ENCODE peak calls at places on chromosomes 2 and 18, in nine cellular contexts. B, J, X, S, V, C, I, K and Z are unnamed samples. For H3K36me3, the result is how much of the 10 kb centered on the place peaks cover.

GRCh38 chr2:48808311-48808710 is 52.8 kb upstream of the LHCGR start:
- DNase-seq in K (no peak), C (no peak), S (no peak), V (no peak), B (no peak), X (no peak), J (no peak), I (no peak), Z (no peak)

GRCh38 chr2:735670-736218 is 58.5 kb upstream of the TMEM18 start:
- DNase-seq in I (no peak), K (no peak), B (no peak), S (no peak), X (no peak), J (no peak), C (no peak), V (no peak), Z (no peak)

GRCh38 chr2:190540048-190540447 is 5.5 kb upstream of the NEMP2 start:
- DNase-seq in B (no peak), C (no peak), J (no peak), K (no peak), I (no peak), S (no peak), V (no peak), X (no peak), Z (no peak)

GRCh38 chr2:171404258-171404657 is 29.5 kb downstream of the METTL8 start:
- DNase-seq in V (no peak), J (peak), K (no peak), B (no peak), I (no peak), C (no peak), X (peak), S (no peak), Z (no peak)

GRCh38 chr2:196925768-196926561 is 542 bp downstream of the PGAP1 start:
- DNase-seq in C (peak), K (no peak), I (peak), B (peak), X (peak), J (peak), S (no peak), V (peak), Z (peak)

GRCh38 chr2:102698369-102699111 is 63.3 kb upstream of the TMEM182 start:
- DNase-seq in S (no peak), C (no peak), I (peak), J (no peak), B (no peak), X (no peak), V (no peak), K (no peak), Z (peak)

GRCh38 chr18:80253871-80254492 is 6.7 kb upstream of the PARD6G start:
- DNase-seq in X (no peak), V (no peak), K (no peak), I (no peak), C (no peak), B (no peak), S (no peak), J (no peak), Z (no peak)

GRCh38 chr18:9433616-9434239 is 41.6 kb upstream of the RALBP1 start:
- DNase-seq in J (no peak), X (peak), K (no peak), V (no peak), B (no peak), I (no peak), S (no peak), C (no peak), Z (no peak)

GRCh38 chr2:167964650-167965404 is 282.6 kb downstream of the STK39 start:
- DNase-seq in V (no peak), I (no peak), K (no peak), B (no peak), X (peak), J (peak), S (no peak), C (no peak), Z (no peak)

GRCh38 chr2:15146960-15147359 is 414.2 kb downstream of the NBAS start:
- DNase-seq in B (no peak), V (no peak), J (no peak), I (no peak), S (no peak), K (no peak), X (no peak), C (no peak), Z (no peak)

GRCh38 chr2:219243291-219243761 is 1.9 kb downstream of the GLB1L start:
- DNase-seq in V (peak), B (no peak), J (peak), S (peak), X (no peak), K (no peak), I (no peak), C (no peak), Z (no peak)

GRCh38 chr2:219245899-219246230 is 586 bp downstream of the STK16 start:
- DNase-seq in S (no peak), X (no peak), C (no peak), I (no peak), B (no peak), V (no peak), J (no peak), K (no peak), Z (no peak)

GRCh38 chr2:219246559-219246958 is 1.3 kb downstream of the STK16 start:
- DNase-seq in J (no peak), V (no peak), K (no peak), B (no peak), S (no peak), I (no peak), X (no peak), C (no peak), Z (no peak)

GRCh38 chr2:219244789-219245147 is 476 bp downstream of the GLB1L start:
- DNase-seq in K (no peak), I (no peak), B (no peak), J (no peak), C (no peak), X (no peak), S (no peak), V (no peak), Z (no peak)

GRCh38 chr2:219245148-219245898 is at the start of the genes GLB1L and STK16:
- DNase-seq in S (peak), I (peak), V (peak), J (peak), B (peak), C (peak), X (peak), K (peak), Z (peak)
- TF ChIP-seq POLR2A in S (no peak), I (peak), V (peak), J (peak), B (no peak), C (peak), X (peak), K (peak), Z (peak)

DNA sequence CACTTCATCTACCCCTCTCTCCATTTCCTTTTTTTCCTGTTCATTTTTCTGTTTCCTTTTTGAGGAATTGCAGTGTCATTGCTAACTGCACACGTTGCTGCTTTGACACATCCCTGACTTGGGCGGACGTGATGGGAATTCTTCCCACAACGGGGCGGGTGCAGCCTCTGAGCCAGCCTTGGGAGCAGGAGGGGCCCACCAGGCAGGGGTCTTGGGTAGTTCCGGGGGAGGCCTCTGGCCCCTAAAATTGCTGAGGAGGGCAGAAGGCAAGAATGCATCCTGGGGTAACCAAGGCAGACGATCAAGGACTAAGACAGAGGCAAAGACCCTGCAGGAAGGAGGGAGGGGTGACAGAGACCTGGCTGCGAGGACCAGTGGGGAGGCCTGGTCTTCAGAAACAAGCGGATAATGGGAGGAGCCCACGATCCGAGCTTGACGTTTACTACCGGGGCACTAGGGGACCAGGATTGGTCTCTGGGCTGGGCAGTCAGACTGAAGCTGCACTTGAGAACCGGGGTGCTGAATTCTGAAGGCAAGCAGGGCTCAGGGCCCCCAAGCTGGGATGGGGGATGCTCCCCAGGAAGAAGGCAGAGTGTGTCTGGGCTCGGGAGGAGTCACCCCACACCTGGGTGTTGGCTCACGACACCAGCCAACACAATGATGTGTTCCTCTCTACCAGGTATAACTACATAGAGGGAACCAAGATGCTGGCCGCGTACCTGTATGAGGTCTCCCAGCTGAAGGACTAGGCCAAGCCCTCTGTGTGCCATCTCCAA is 14.8 kb upstream of the CNDP1 start:
- DNase-seq in K (no peak), I (no peak), V (no peak), X (no peak), B (no peak), S (no peak), J (no peak), C (no peak), Z (peak)
- H3K36me3 ChIP-seq in K (under half), I (half or more), V (under half), X (under half), B (under half), S (under half), J (under half), C (under half), Z (half or more)

DNA sequence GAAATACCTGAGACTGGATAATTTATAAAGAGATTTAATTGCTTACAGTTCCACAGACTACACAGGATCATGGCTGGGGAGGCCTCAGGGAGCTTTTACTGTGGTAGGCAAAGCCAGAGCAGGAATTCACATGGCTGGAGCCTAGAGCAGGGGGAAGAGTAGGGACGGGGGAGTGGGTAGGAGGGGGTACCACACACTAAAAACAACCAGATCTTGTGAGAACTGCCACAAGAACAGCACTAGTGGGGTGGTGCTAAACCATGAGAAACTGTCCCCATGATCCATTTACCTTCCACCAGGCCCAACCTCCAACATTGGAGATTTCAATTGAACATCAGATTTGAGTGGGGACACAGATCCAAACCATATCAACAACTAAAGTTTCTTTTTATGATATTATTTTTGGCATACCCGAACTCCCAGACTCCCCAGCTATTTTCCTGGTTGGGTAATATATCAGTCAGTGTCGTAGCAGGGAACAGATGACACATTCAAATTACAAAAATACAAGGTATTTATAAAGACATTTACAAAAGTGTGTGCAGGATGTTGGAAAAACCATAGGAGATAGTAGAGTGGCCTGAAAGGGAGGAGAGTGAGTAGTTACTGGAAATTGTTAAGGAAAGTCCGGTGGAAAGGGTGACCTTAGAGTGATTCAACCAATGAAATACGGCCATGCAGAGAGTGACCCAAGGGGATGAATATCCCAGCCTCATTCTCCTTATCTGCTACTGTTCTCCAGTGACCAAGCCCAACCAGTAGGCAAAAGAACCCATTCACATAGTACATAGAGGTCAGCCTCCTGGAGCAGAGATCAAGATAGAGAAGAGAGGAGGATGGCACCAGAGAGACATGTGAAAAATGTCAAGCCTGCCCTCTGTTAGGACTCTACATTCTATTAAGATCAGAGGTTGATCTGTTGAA is 8.8 kb downstream of the RPL37A start:
- DNase-seq in C (no peak), K (no peak), B (no peak), S (no peak), I (no peak), X (no peak), J (no peak), V (no peak), Z (no peak)
- TF ChIP-seq POLR2A in C (no peak), K (no peak), B (no peak), S (no peak), I (no peak), X (no peak), J (no peak), V (no peak), Z (no peak)

DNA sequence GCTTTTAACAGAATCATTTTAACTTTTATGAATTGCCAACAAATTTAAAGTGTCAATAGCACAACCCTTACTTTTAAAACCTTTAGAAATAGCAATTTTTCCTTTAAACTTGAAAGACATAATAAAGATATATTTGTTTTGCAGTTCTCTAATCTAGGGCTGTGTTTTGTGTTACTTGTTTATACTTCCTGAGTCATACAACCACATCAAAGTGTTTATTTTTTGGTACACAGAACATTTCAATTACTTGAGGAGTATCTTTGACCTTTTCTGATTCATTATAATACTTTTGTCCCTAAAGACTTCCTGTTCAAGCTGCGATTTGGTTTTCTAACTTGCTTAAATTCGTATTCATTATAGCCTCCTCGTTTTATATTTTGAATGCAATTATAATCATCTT is 21.8 kb downstream of the TYW5 start:
- DNase-seq in X (no peak), K (no peak), B (no peak), S (no peak), I (no peak), J (no peak), C (no peak), V (no peak), Z (no peak)
- H3K36me3 ChIP-seq in X (under half), K (under half), B (under half), S (under half), I (under half), J (under half), C (under half), V (under half), Z (under half)

DNA sequence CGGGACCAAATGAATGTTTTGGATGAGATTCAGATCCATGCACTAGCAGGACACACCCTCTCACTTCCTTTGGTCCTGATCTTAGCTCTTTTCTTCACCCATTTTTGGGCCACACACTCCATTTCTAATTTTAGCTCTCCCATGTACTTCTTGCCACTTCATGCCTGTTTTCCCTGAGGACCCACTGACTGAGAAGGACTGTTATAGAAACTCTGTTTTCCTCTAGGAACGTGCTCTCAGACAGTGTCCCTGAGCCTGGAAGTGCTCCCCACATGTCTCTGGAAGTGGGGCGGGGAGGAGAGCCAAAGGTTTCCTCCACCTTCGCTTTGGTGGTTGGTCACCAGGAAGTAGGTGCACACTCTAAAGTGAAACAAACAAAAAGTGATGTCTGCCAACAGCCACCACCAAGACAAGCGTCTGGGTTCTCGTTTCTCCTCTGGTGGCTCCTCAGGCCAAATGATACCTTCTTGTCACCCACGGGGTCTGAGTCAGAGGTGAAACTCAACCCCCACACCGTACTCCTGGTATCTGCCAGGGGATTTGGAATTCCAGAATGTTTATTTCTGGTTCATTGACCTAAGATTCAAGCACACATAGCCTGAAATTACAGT is 74.7 kb downstream of the MERTK start:
- DNase-seq in K (no peak), I (peak), S (no peak), J (no peak), X (no peak), C (no peak), B (no peak), V (no peak), Z (peak)
- TF ChIP-seq POLR2A in K (no peak), I (no peak), S (no peak), J (no peak), X (no peak), C (no peak), B (no peak), V (no peak), Z (no peak)

DNA sequence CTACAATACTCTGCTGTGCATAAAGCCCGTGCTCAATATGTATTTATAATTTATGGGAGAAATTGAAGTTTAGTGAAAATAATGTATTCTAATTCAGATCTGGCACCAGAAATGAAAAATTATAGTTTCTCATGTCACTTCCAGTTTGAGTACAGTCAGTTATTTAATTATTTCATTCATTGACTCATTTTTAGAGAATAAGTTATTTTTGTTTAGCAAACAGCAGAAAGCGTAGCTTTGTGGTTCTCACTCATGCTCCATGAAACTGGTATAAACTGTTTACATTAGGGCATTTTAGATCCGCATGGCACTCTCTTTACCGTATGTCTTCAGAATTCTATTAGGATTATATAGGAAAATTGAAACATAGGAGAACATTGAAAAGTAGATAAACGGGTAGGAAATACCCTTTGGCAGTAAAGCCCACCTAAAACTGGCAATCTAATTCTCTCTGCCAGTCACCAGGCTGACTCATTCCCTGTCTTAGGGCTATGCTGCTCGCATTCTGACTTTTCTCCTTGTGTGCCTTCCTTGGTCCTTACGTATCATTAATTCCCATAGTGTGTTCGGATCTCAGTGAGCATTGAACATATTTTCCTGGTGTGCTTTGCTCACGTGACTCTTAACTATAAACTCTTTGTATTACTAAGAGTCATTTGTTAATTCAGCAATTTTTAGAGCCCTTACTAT is 106.0 kb downstream of the ZNF236 start:
- DNase-seq in J (no peak), S (no peak), B (no peak), X (no peak), I (no peak), V (no peak), C (no peak), K (no peak), Z (no peak)
- H3K36me3 ChIP-seq in J (under half), S (under half), B (under half), X (under half), I (under half), V (under half), C (under half), K (under half), Z (half or more)